ENCODE peak calls at places on chromosomes 11 and 22, in four cellular contexts. V is foreskin melanocyte, Y is upper lobe of right lung, I is tibial artery. O is an unnamed sample.

GRCh38 chr11:119044708-119045107 is 12.3 kb downstream of the HYOU1 start:
- DNase-seq in I (no peak), Y (no peak), V (no peak), O (no peak)

GRCh38 chr11:79276900-79277299 is 163.9 kb downstream of the TENM4 start:
- DNase-seq in Y (no peak), V (no peak), I (no peak), O (no peak)

GRCh38 chr11:2092464-2092910 is 46.7 kb downstream of the IGF2 start:
- DNase-seq in Y (no peak), I (no peak), V (no peak), O (no peak)

GRCh38 chr11:10026514-10026913 is 267.5 kb downstream of the SBF2 start:
- DNase-seq in I (no peak), V (no peak), Y (no peak), O (no peak)

GRCh38 chr22:45163417-45164216 is at the start of gene NUP50:
- DNase-seq in I (peak), V (peak), Y (peak), O (peak)

GRCh38 chr11:84021291-84021690 is 735.1 kb upstream of the CCDC90B start:
- DNase-seq in Y (no peak), I (no peak), V (no peak), O (no peak)

GRCh38 chr22:47190276-47190956 is 428.0 kb downstream of the TBC1D22A start:
- DNase-seq in V (no peak), Y (peak), I (peak), O (no peak)

GRCh38 chr22:36966851-36967535 is 52.3 kb downstream of the TST start:
- DNase-seq in I (no peak), V (no peak), Y (no peak), O (no peak)

GRCh38 chr11:61392991-61393595 is 706 bp downstream of the TMEM216 start:
- DNase-seq in Y (no peak), I (no peak), V (no peak), O (peak)

GRCh38 chr22:33747029-33747428 is 173.2 kb downstream of the LARGE1 start:
- DNase-seq in I (no peak), V (no peak), Y (no peak), O (no peak)

O was measured in naive thymus-derived CD8-positive, alpha-beta T cell.